ENCODE peak calls at places on chromosomes 3 and 15, in eight cellular contexts. One of them, this sample, is unnamed.
A peak's percentile ranks its signal among the peaks of the same experiment; 100 is the strongest.

GRCh38 chr3:43810797-43811196 is 120.1 kb downstream of the ABHD5 start:
- DNase-seq in left cardiac atrium: no peak
- DNase-seq in amygdala: no peak
- DNase-seq in iris pigment epithelial cell: no peak
- DNase-seq in activated CD4-positive, alpha-beta T cell treated with anti-CD3 and anti-CD28 coated beads, Interleukin-2, amount 50 U/mL, for 4 hours: no peak
- DNase-seq in iPS-NIHi11: no peak
- DNase-seq in neuronal stem cell: no peak
- DNase-seq in hepatocyte: no peak
- DNase-seq in this sample: no peak

GRCh38 chr3:40939113-40940070 is 259.9 kb upstream of the CTNNB1 start:
- DNase-seq in left cardiac atrium: peak; percentile 25
- DNase-seq in amygdala: no peak
- DNase-seq in iris pigment epithelial cell: no peak
- DNase-seq in activated CD4-positive, alpha-beta T cell treated with anti-CD3 and anti-CD28 coated beads, Interleukin-2, amount 50 U/mL, for 4 hours: no peak
- DNase-seq in iPS-NIHi11: no peak
- DNase-seq in neuronal stem cell: no peak
- DNase-seq in hepatocyte: peak; percentile 71
- DNase-seq in this sample: no peak

GRCh38 chr3:140316895-140317400 is 360.9 kb upstream of the TRIM42 start:
- DNase-seq in left cardiac atrium: no peak
- DNase-seq in amygdala: no peak
- DNase-seq in iris pigment epithelial cell: no peak
- DNase-seq in activated CD4-positive, alpha-beta T cell treated with anti-CD3 and anti-CD28 coated beads, Interleukin-2, amount 50 U/mL, for 4 hours: no peak
- DNase-seq in iPS-NIHi11: no peak
- DNase-seq in neuronal stem cell: no peak
- DNase-seq in hepatocyte: no peak
- DNase-seq in this sample: no peak

GRCh38 chr15:81021321-81021720 is 20.6 kb downstream of the TLNRD1 start:
- DNase-seq in left cardiac atrium: no peak
- DNase-seq in amygdala: no peak
- DNase-seq in iris pigment epithelial cell: no peak
- DNase-seq in activated CD4-positive, alpha-beta T cell treated with anti-CD3 and anti-CD28 coated beads, Interleukin-2, amount 50 U/mL, for 4 hours: no peak
- DNase-seq in iPS-NIHi11: no peak
- DNase-seq in neuronal stem cell: no peak
- DNase-seq in hepatocyte: no peak
- DNase-seq in this sample: no peak

GRCh38 chr15:65033659-65034269 is 4.3 kb upstream of the MTFMT start:
- DNase-seq in left cardiac atrium: no peak
- DNase-seq in amygdala: no peak
- DNase-seq in iris pigment epithelial cell: peak; percentile 61
- DNase-seq in activated CD4-positive, alpha-beta T cell treated with anti-CD3 and anti-CD28 coated beads, Interleukin-2, amount 50 U/mL, for 4 hours: peak; percentile 8
- DNase-seq in iPS-NIHi11: peak; percentile 50
- DNase-seq in neuronal stem cell: no peak
- DNase-seq in hepatocyte: peak; percentile 75
- DNase-seq in this sample: peak; percentile 10

GRCh38 chr3:194691481-194692281 is 6.0 kb downstream of the FAM43A start:
- DNase-seq in left cardiac atrium: no peak
- DNase-seq in amygdala: no peak
- DNase-seq in iris pigment epithelial cell: no peak
- DNase-seq in activated CD4-positive, alpha-beta T cell treated with anti-CD3 and anti-CD28 coated beads, Interleukin-2, amount 50 U/mL, for 4 hours: no peak
- DNase-seq in iPS-NIHi11: no peak
- DNase-seq in neuronal stem cell: no peak
- DNase-seq in hepatocyte: no peak
- DNase-seq in this sample: no peak

GRCh38 chr15:35136552-35136951 is 51.5 kb upstream of the NANOGP8 start:
- DNase-seq in left cardiac atrium: no peak
- DNase-seq in amygdala: no peak
- DNase-seq in iris pigment epithelial cell: no peak
- DNase-seq in activated CD4-positive, alpha-beta T cell treated with anti-CD3 and anti-CD28 coated beads, Interleukin-2, amount 50 U/mL, for 4 hours: no peak
- DNase-seq in iPS-NIHi11: no peak
- DNase-seq in neuronal stem cell: no peak
- DNase-seq in hepatocyte: peak; percentile 4
- DNase-seq in this sample: no peak

GRCh38 chr15:91515188-91515754 is 338.2 kb upstream of the SLCO3A1 start:
- DNase-seq in left cardiac atrium: peak; percentile 53
- DNase-seq in amygdala: no peak
- DNase-seq in iris pigment epithelial cell: peak; percentile 93
- DNase-seq in activated CD4-positive, alpha-beta T cell treated with anti-CD3 and anti-CD28 coated beads, Interleukin-2, amount 50 U/mL, for 4 hours: no peak
- DNase-seq in iPS-NIHi11: no peak
- DNase-seq in neuronal stem cell: no peak
- DNase-seq in hepatocyte: peak; percentile 17
- DNase-seq in this sample: no peak

GRCh38 chr15:101070502-101071273 is 151.5 kb downstream of the LRRK1 start:
- DNase-seq in left cardiac atrium: peak; percentile 66
- DNase-seq in amygdala: no peak
- DNase-seq in iris pigment epithelial cell: peak; percentile 89
- DNase-seq in activated CD4-positive, alpha-beta T cell treated with anti-CD3 and anti-CD28 coated beads, Interleukin-2, amount 50 U/mL, for 4 hours: no peak
- DNase-seq in iPS-NIHi11: no peak
- DNase-seq in neuronal stem cell: no peak
- DNase-seq in hepatocyte: no peak
- DNase-seq in this sample: no peak

GRCh38 chr3:65713016-65713415 is 325.7 kb downstream of the MAGI1 start:
- DNase-seq in left cardiac atrium: no peak
- DNase-seq in amygdala: no peak
- DNase-seq in iris pigment epithelial cell: peak; percentile 81
- DNase-seq in activated CD4-positive, alpha-beta T cell treated with anti-CD3 and anti-CD28 coated beads, Interleukin-2, amount 50 U/mL, for 4 hours: no peak
- DNase-seq in iPS-NIHi11: peak; percentile 55
- DNase-seq in neuronal stem cell: no peak
- DNase-seq in hepatocyte: peak; percentile 66
- DNase-seq in this sample: no peak

GRCh38 chr3:158642474-158643210 is 1.7 kb upstream of the GFM1 start:
- DNase-seq in left cardiac atrium: no peak
- DNase-seq in amygdala: no peak
- DNase-seq in iris pigment epithelial cell: no peak
- DNase-seq in activated CD4-positive, alpha-beta T cell treated with anti-CD3 and anti-CD28 coated beads, Interleukin-2, amount 50 U/mL, for 4 hours: no peak
- DNase-seq in iPS-NIHi11: no peak
- DNase-seq in neuronal stem cell: no peak
- DNase-seq in hepatocyte: no peak
- DNase-seq in this sample: no peak

GRCh38 chr3:190972840-190973270 is 110.4 kb upstream of the GMNC start:
- DNase-seq in left cardiac atrium: no peak
- DNase-seq in amygdala: no peak
- DNase-seq in iris pigment epithelial cell: peak; percentile 3
- DNase-seq in activated CD4-positive, alpha-beta T cell treated with anti-CD3 and anti-CD28 coated beads, Interleukin-2, amount 50 U/mL, for 4 hours: no peak
- DNase-seq in iPS-NIHi11: no peak
- DNase-seq in neuronal stem cell: no peak
- DNase-seq in hepatocyte: peak; percentile 14
- DNase-seq in this sample: no peak

GRCh38 chr15:40511472-40512133 is 40.8 kb downstream of the CHST14 start:
- DNase-seq in left cardiac atrium: peak; percentile 84
- DNase-seq in amygdala: no peak
- DNase-seq in iris pigment epithelial cell: peak; percentile 39
- DNase-seq in activated CD4-positive, alpha-beta T cell treated with anti-CD3 and anti-CD28 coated beads, Interleukin-2, amount 50 U/mL, for 4 hours: no peak
- DNase-seq in iPS-NIHi11: peak; percentile 94
- DNase-seq in neuronal stem cell: no peak
- DNase-seq in hepatocyte: peak; percentile 76
- DNase-seq in this sample: peak; percentile 8

GRCh38 chr15:67696087-67696486 is 129.2 kb upstream of the SKOR1 start:
- DNase-seq in left cardiac atrium: no peak
- DNase-seq in amygdala: no peak
- DNase-seq in iris pigment epithelial cell: no peak
- DNase-seq in activated CD4-positive, alpha-beta T cell treated with anti-CD3 and anti-CD28 coated beads, Interleukin-2, amount 50 U/mL, for 4 hours: no peak
- DNase-seq in iPS-NIHi11: no peak
- DNase-seq in neuronal stem cell: no peak
- DNase-seq in hepatocyte: no peak
- DNase-seq in this sample: no peak

GRCh38 chr3:42572278-42572677 is 9.5 kb downstream of the SEC22C start:
- DNase-seq in left cardiac atrium: no peak
- DNase-seq in amygdala: no peak
- DNase-seq in iris pigment epithelial cell: peak; percentile 47
- DNase-seq in activated CD4-positive, alpha-beta T cell treated with anti-CD3 and anti-CD28 coated beads, Interleukin-2, amount 50 U/mL, for 4 hours: peak; percentile 6
- DNase-seq in iPS-NIHi11: peak; percentile 78
- DNase-seq in neuronal stem cell: no peak
- DNase-seq in hepatocyte: peak; percentile 36
- DNase-seq in this sample: peak; percentile 28

GRCh38 chr3:153572165-153572564 is 410.1 kb downstream of the RAP2B start:
- DNase-seq in left cardiac atrium: no peak
- DNase-seq in amygdala: no peak
- DNase-seq in iris pigment epithelial cell: no peak
- DNase-seq in activated CD4-positive, alpha-beta T cell treated with anti-CD3 and anti-CD28 coated beads, Interleukin-2, amount 50 U/mL, for 4 hours: no peak
- DNase-seq in iPS-NIHi11: no peak
- DNase-seq in neuronal stem cell: no peak
- DNase-seq in hepatocyte: no peak
- DNase-seq in this sample: no peak

GRCh38 chr3:184656991-184657669 is 54.7 kb downstream of the MAGEF1 start:
- DNase-seq in left cardiac atrium: no peak
- DNase-seq in amygdala: no peak
- DNase-seq in iris pigment epithelial cell: peak; percentile 86
- DNase-seq in activated CD4-positive, alpha-beta T cell treated with anti-CD3 and anti-CD28 coated beads, Interleukin-2, amount 50 U/mL, for 4 hours: no peak
- DNase-seq in iPS-NIHi11: peak; percentile 64
- DNase-seq in neuronal stem cell: no peak
- DNase-seq in hepatocyte: no peak
- DNase-seq in this sample: no peak

GRCh38 chr15:67969892-67970291 is 84.2 kb upstream of the PIAS1 start:
- DNase-seq in left cardiac atrium: no peak
- DNase-seq in amygdala: no peak
- DNase-seq in iris pigment epithelial cell: no peak
- DNase-seq in activated CD4-positive, alpha-beta T cell treated with anti-CD3 and anti-CD28 coated beads, Interleukin-2, amount 50 U/mL, for 4 hours: no peak
- DNase-seq in iPS-NIHi11: no peak
- DNase-seq in neuronal stem cell: no peak
- DNase-seq in hepatocyte: no peak
- DNase-seq in this sample: no peak

GRCh38 chr3:14266361-14266760 is 87.7 kb downstream of the LSM3 start:
- DNase-seq in left cardiac atrium: peak; percentile 54
- DNase-seq in amygdala: no peak
- DNase-seq in iris pigment epithelial cell: peak; percentile 36
- DNase-seq in activated CD4-positive, alpha-beta T cell treated with anti-CD3 and anti-CD28 coated beads, Interleukin-2, amount 50 U/mL, for 4 hours: no peak
- DNase-seq in iPS-NIHi11: no peak
- DNase-seq in neuronal stem cell: no peak
- DNase-seq in hepatocyte: peak; percentile 58
- DNase-seq in this sample: no peak

GRCh38 chr3:4981688-4982494 is 2.7 kb downstream of the BHLHE40 start:
- DNase-seq in left cardiac atrium: no peak
- DNase-seq in amygdala: no peak
- DNase-seq in iris pigment epithelial cell: peak; percentile 75
- DNase-seq in activated CD4-positive, alpha-beta T cell treated with anti-CD3 and anti-CD28 coated beads, Interleukin-2, amount 50 U/mL, for 4 hours: no peak
- DNase-seq in iPS-NIHi11: no peak
- DNase-seq in neuronal stem cell: no peak
- DNase-seq in hepatocyte: peak; percentile 66
- DNase-seq in this sample: no peak

GRCh38 chr3:28940530-28940929 is 340.3 kb upstream of the RBMS3 start:
- DNase-seq in left cardiac atrium: no peak
- DNase-seq in amygdala: no peak
- DNase-seq in iris pigment epithelial cell: peak; percentile 98
- DNase-seq in activated CD4-positive, alpha-beta T cell treated with anti-CD3 and anti-CD28 coated beads, Interleukin-2, amount 50 U/mL, for 4 hours: no peak
- DNase-seq in iPS-NIHi11: no peak
- DNase-seq in neuronal stem cell: no peak
- DNase-seq in hepatocyte: peak; percentile 5
- DNase-seq in this sample: peak; percentile 24

GRCh38 chr15:59886476-59886875 is 117.6 kb upstream of the FOXB1 start:
- DNase-seq in left cardiac atrium: no peak
- DNase-seq in amygdala: no peak
- DNase-seq in iris pigment epithelial cell: no peak
- DNase-seq in activated CD4-positive, alpha-beta T cell treated with anti-CD3 and anti-CD28 coated beads, Interleukin-2, amount 50 U/mL, for 4 hours: no peak
- DNase-seq in iPS-NIHi11: no peak
- DNase-seq in neuronal stem cell: no peak
- DNase-seq in hepatocyte: no peak
- DNase-seq in this sample: no peak

GRCh38 chr3:146161725-146162047 is 702 bp upstream of the PLOD2 start:
- DNase-seq in left cardiac atrium: peak; percentile 59
- DNase-seq in amygdala: no peak
- DNase-seq in iris pigment epithelial cell: peak; percentile 74
- DNase-seq in activated CD4-positive, alpha-beta T cell treated with anti-CD3 and anti-CD28 coated beads, Interleukin-2, amount 50 U/mL, for 4 hours: no peak
- DNase-seq in iPS-NIHi11: no peak
- DNase-seq in neuronal stem cell: no peak
- DNase-seq in hepatocyte: peak; percentile 59
- DNase-seq in this sample: no peak

GRCh38 chr15:76756371-76756770 is 148.8 kb downstream of the SCAPER start:
- DNase-seq in left cardiac atrium: no peak
- DNase-seq in amygdala: no peak
- DNase-seq in iris pigment epithelial cell: peak; percentile 37
- DNase-seq in activated CD4-positive, alpha-beta T cell treated with anti-CD3 and anti-CD28 coated beads, Interleukin-2, amount 50 U/mL, for 4 hours: no peak
- DNase-seq in iPS-NIHi11: no peak
- DNase-seq in neuronal stem cell: no peak
- DNase-seq in hepatocyte: no peak
- DNase-seq in this sample: no peak

GRCh38 chr3:95200384-95200783 is 1137.5 kb downstream of the NSUN3 start:
- DNase-seq in left cardiac atrium: no peak
- DNase-seq in amygdala: no peak
- DNase-seq in iris pigment epithelial cell: no peak
- DNase-seq in activated CD4-positive, alpha-beta T cell treated with anti-CD3 and anti-CD28 coated beads, Interleukin-2, amount 50 U/mL, for 4 hours: no peak
- DNase-seq in iPS-NIHi11: no peak
- DNase-seq in neuronal stem cell: no peak
- DNase-seq in hepatocyte: no peak
- DNase-seq in this sample: no peak